ENCODE peak calls at places on chromosomes 1 and 21, in nine cellular contexts. F is tibial artery, E is fibroblast of lung, I is mucosa of descending colon, T is aorta, K is heart left ventricle, H is neural progenitor cell, R is psoas muscle, B is transverse colon. C is an unnamed sample.

GRCh38 chr1:65825736-65826135 is 33.0 kb downstream of the PDE4B start:
- DNase-seq in F (no peak), E (peak; percentile 85), I (no peak), T (no peak), K (no peak), H (no peak), R (no peak), B (no peak), C (no peak)

GRCh38 chr1:175839678-175840669 is 96.6 kb upstream of the TNR start:
- DNase-seq in F (no peak), E (no peak), I (peak; percentile 50), T (no peak), K (no peak), H (no peak), R (no peak), B (peak; percentile 42), C (no peak)

GRCh38 chr21:44423312-44423821 is 31.9 kb upstream of the LRRC3 start:
- DNase-seq in F (peak; percentile 13), E (no peak), I (no peak), T (peak; percentile 61), K (no peak), H (no peak), R (no peak), B (no peak), C (no peak)

GRCh38 chr1:29639741-29640427 is 403.6 kb downstream of the PTPRU start:
- DNase-seq in F (no peak), E (peak; percentile 22), I (no peak), T (no peak), K (no peak), H (no peak), R (no peak), B (no peak), C (no peak)

GRCh38 chr1:45490121-45490622 is 791 bp downstream of the TESK2 start:
- DNase-seq in F (no peak), E (peak; percentile 32), I (no peak), T (no peak), K (no peak), H (no peak), R (no peak), B (no peak), C (no peak)

GRCh38 chr1:23644555-23644866 is 47.1 kb upstream of the RPL11 start:
- DNase-seq in F (no peak), E (no peak), I (no peak), T (no peak), K (no peak), H (no peak), R (no peak), B (no peak), C (no peak)

GRCh38 chr1:89125571-89126233 is at the start of gene GBP2:
- DNase-seq in F (no peak), E (peak; percentile 87), I (peak; percentile 52), T (no peak), K (no peak), H (no peak), R (no peak), B (no peak), C (peak; percentile 43)

GRCh38 chr21:45574691-45575090 is 32.5 kb upstream of the SLC19A1 start:
- DNase-seq in F (no peak), E (no peak), I (no peak), T (peak; percentile 55), K (no peak), H (no peak), R (no peak), B (no peak), C (no peak)

GRCh38 chr1:41891403-41891896 is 27.3 kb downstream of the HIVEP3 start:
- DNase-seq in F (no peak), E (peak; percentile 70), I (peak; percentile 53), T (no peak), K (no peak), H (peak; percentile 39), R (no peak), B (peak; percentile 30), C (peak; percentile 77)

GRCh38 chr1:41894101-41894620 is 24.6 kb downstream of the HIVEP3 start:
- DNase-seq in F (no peak), E (no peak), I (no peak), T (no peak), K (no peak), H (no peak), R (no peak), B (no peak), C (no peak)

GRCh38 chr1:41890841-41891311 is 27.8 kb downstream of the HIVEP3 start:
- DNase-seq in F (no peak), E (peak; percentile 14), I (peak; percentile 11), T (no peak), K (peak; percentile 46), H (no peak), R (peak; percentile 78), B (no peak), C (no peak)

GRCh38 chr1:41889506-41890414 is 29.0 kb downstream of the HIVEP3 start:
- DNase-seq in F (no peak), E (no peak), I (no peak), T (no peak), K (no peak), H (no peak), R (no peak), B (no peak), C (no peak)

DNA sequence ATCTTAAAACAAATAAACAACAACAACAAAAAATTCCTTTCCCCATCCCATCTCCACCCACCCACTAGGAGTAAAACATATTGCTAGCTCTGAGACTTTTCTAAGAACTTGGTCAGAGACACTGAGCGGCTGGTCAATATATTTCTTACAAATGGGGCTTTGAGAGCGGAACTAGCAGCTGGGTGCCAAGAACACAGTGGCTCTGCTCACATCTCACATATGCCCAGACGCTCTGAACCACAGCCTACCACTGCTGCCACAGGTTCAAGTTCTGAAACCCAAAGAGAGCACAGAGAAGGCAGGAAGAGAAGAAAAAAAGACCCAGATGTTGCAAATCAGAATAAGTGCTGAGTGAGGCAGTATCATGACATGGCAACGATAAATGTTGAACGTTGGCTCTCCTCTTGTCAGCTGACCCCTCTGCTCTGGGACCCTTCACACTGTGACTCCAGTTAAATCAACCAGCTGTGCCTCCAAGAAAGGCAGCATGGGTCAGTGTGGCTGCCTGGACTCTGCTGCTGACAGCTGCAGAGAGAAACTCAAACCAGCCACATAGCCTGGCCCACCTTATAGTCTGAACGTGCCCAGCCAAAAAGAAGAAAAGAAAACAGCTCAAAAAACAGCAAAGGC is 26.4 kb downstream of the HIVEP3 start:
- DNase-seq in F (no peak), E (peak; percentile 39), I (no peak), T (no peak), K (no peak), H (no peak), R (no peak), B (peak; percentile 20), C (no peak)
- H3K4me1 ChIP-seq in F (peaks cover 17% of the 10 kb centered on the region), E (peaks cover 10% of the 10 kb centered on the region), I (peaks cover 20% of the 10 kb centered on the region), T (no peaks in the 10 kb centered on the region), K (peaks cover 33% of the 10 kb centered on the region), H (peaks cover 11% of the 10 kb centered on the region), R (peaks cover 45% of the 10 kb centered on the region), B (peaks cover 6% of the 10 kb centered on the region), C (peaks cover 60% of the 10 kb centered on the region)

GRCh38 chr1:50424045-50424939 is 1.0 kb upstream of the DMRTA2 start:
- DNase-seq in F (no peak), E (peak; percentile 34), I (no peak), T (no peak), K (no peak), H (peak; percentile 29), R (no peak), B (no peak), C (no peak)

GRCh38 chr1:50426108-50426700 is 3.0 kb upstream of the DMRTA2 start:
- DNase-seq in F (no peak), E (no peak), I (no peak), T (no peak), K (no peak), H (peak; percentile 34), R (no peak), B (no peak), C (no peak)

GRCh38 chr1:50425376-50426107 is 2.3 kb upstream of the DMRTA2 start:
- DNase-seq in F (no peak), E (no peak), I (no peak), T (no peak), K (no peak), H (peak; percentile 75), R (no peak), B (no peak), C (no peak)

GRCh38 chr1:50423670-50424000 is 392 bp upstream of the DMRTA2 start:
- DNase-seq in F (no peak), E (no peak), I (peak; percentile 33), T (peak; percentile 70), K (no peak), H (no peak), R (no peak), B (no peak), C (no peak)

GRCh38 chr1:50424940-50425375 is 1.7 kb upstream of the DMRTA2 start:
- DNase-seq in F (no peak), E (no peak), I (no peak), T (peak; percentile 68), K (no peak), H (peak; percentile 48), R (no peak), B (no peak), C (no peak)
- H3K4me1 ChIP-seq in F (peaks cover 68% of the 10 kb centered on the region), E (no peaks in the 10 kb centered on the region), I (peaks cover 39% of the 10 kb centered on the region), T (no peaks in the 10 kb centered on the region), K (peaks cover 57% of the 10 kb centered on the region), H (peaks cover 30% of the 10 kb centered on the region), R (peaks cover 15% of the 10 kb centered on the region), B (peaks cover 16% of the 10 kb centered on the region), C (peaks cover 29% of the 10 kb centered on the region)

GRCh38 chr1:41496080-41497055 is 11.9 kb upstream of the EDN2 start:
- DNase-seq in F (peak; percentile 86), E (peak; percentile 94), I (peak; percentile 72), T (peak; percentile 97), K (peak; percentile 86), H (peak; percentile 96), R (peak; percentile 97), B (peak; percentile 89), C (no peak)
- H3K4me1 ChIP-seq in F (peaks cover 73% of the 10 kb centered on the region), E (peaks cover 13% of the 10 kb centered on the region), I (peaks cover 51% of the 10 kb centered on the region), T (no peaks in the 10 kb centered on the region), K (peaks cover 54% of the 10 kb centered on the region), H (peaks cover 15% of the 10 kb centered on the region), R (peaks cover 46% of the 10 kb centered on the region), B (peaks cover 38% of the 10 kb centered on the region), C (no peaks in the 10 kb centered on the region)

GRCh38 chr1:12185036-12185435 is 18.2 kb downstream of the TNFRSF1B start:
- DNase-seq in F (no peak), E (no peak), I (no peak), T (no peak), K (no peak), H (no peak), R (no peak), B (no peak), C (no peak)

GRCh38 chr1:12182410-12182946 is 15.7 kb downstream of the TNFRSF1B start:
- DNase-seq in F (no peak), E (no peak), I (no peak), T (no peak), K (no peak), H (no peak), R (no peak), B (no peak), C (no peak)

GRCh38 chr1:12185556-12186276 is 18.9 kb downstream of the TNFRSF1B start:
- DNase-seq in F (no peak), E (peak; percentile 45), I (no peak), T (no peak), K (no peak), H (no peak), R (no peak), B (no peak), C (no peak)

GRCh38 chr1:12183095-12183794 is 16.5 kb downstream of the TNFRSF1B start:
- DNase-seq in F (no peak), E (no peak), I (no peak), T (no peak), K (no peak), H (no peak), R (no peak), B (no peak), C (no peak)

DNA sequence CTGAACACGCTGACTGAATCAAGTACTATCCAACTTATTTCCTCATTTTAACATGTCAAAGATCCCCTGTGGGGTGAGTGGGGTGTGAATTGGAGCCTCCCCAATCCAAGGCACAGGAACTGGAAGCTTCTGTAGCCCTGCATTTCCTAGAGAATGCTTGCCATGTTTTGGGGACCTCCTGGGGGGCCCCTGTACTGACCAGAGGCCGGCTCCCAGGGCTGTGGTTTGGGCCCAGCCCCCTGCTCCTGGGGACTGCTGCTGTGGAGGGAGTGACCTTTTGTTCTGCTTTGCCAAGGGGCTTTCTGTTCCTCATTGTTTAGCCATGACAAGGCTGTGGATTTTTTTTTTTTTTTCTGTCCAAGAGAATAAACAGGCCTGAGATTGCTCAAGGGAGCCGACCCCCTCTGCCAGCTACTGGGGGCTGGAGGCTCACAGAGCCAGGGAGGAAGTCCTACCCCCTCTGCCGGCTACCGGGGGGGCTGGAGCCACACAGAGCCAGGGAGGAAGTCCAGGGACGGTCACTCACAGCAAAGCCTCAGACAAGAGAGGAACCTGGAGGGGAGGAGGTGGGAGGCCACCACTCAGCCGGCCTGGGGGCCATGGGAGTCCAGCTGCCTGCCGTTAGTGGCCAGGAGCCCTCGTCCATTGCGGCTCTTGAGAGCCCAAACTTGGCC is 17.4 kb downstream of the TNFRSF1B start:
- DNase-seq in F (peak; percentile 91), E (peak; percentile 90), I (peak; percentile 64), T (peak; percentile 89), K (peak; percentile 88), H (peak; percentile 61), R (peak; percentile 93), B (peak; percentile 73), C (no peak)
- H3K4me1 ChIP-seq in F (peaks cover 23% of the 10 kb centered on the region), E (peaks cover 29% of the 10 kb centered on the region), I (peaks cover 9% of the 10 kb centered on the region), T (no peaks in the 10 kb centered on the region), K (peaks cover 95% of the 10 kb centered on the region), H (peaks cover 12% of the 10 kb centered on the region), R (peaks cover 19% of the 10 kb centered on the region), B (peaks cover 13% of the 10 kb centered on the region), C (peaks cover 96% of the 10 kb centered on the region)